ENCODE peak calls at places on chromosomes 1 and 21, in nine cellular contexts. W is left lung; R is choroid plexus epithelial cell; D is suprapubic skin; F is GM12864; E is effector memory CD4-positive, alpha-beta T cell; P is fibroblast of the aortic adventitia; H is right cardiac atrium; M is BE2C. I is an unnamed sample.

GRCh38 chr1:64955093-64956066 is 11.0 kb downstream of the JAK1 start:
- DNase-seq in W (peak), R (peak), D (no peak), F (no peak), E (no peak), P (no peak), H (no peak), M (no peak), I (no peak)

GRCh38 chr1:78490861-78491310 is at the start of gene PTGFR:
- DNase-seq in W (peak), R (peak), D (peak), F (no peak), E (no peak), P (peak), H (peak), M (peak), I (no peak)

GRCh38 chr1:44276006-44276405 is 62.7 kb downstream of the DMAP1 start:
- DNase-seq in W (no peak), R (peak), D (no peak), F (no peak), E (no peak), P (peak), H (no peak), M (no peak), I (no peak)

GRCh38 chr1:12021616-12022015 is 2.3 kb downstream of the MIIP start:
- DNase-seq in W (no peak), R (no peak), D (no peak), F (no peak), E (no peak), P (no peak), H (no peak), M (no peak), I (no peak)

GRCh38 chr21:45277101-45278045 is 10.3 kb downstream of the POFUT2 start:
- DNase-seq in W (peak), R (no peak), D (peak), F (no peak), E (no peak), P (no peak), H (peak), M (no peak), I (peak)

GRCh38 chr1:111618081-111618480 is 1.5 kb upstream of the RAP1A start:
- DNase-seq in W (no peak), R (no peak), D (no peak), F (no peak), E (no peak), P (no peak), H (no peak), M (no peak), I (no peak)

GRCh38 chr1:63987014-63987630 is 213.3 kb downstream of the ROR1 start:
- DNase-seq in W (no peak), R (peak), D (no peak), F (no peak), E (no peak), P (peak), H (no peak), M (no peak), I (no peak)

GRCh38 chr1:174883361-174883760 is 116.4 kb upstream of the CACYBP start:
- DNase-seq in W (no peak), R (peak), D (no peak), F (no peak), E (no peak), P (peak), H (no peak), M (no peak), I (no peak)

GRCh38 chr1:33275200-33275599 is 18.9 kb downstream of the ZNF362 start:
- DNase-seq in W (no peak), R (no peak), D (peak), F (no peak), E (no peak), P (no peak), H (no peak), M (no peak), I (no peak)

GRCh38 chr21:44572959-44573583 is 458 bp upstream of the KRTAP10-4 start:
- DNase-seq in W (no peak), R (no peak), D (no peak), F (no peak), E (no peak), P (no peak), H (no peak), M (no peak), I (no peak)

GRCh38 chr1:23694371-23694770 is 2.8 kb downstream of the RPL11 start:
- DNase-seq in W (no peak), R (no peak), D (no peak), F (no peak), E (no peak), P (no peak), H (no peak), M (no peak), I (no peak)

GRCh38 chr1:167258858-167259257 is 38.2 kb downstream of the POU2F1 start:
- DNase-seq in W (no peak), R (no peak), D (no peak), F (no peak), E (no peak), P (no peak), H (no peak), M (no peak), I (no peak)

GRCh38 chr1:28982198-28982597 is 67.8 kb downstream of the EPB41 start:
- DNase-seq in W (no peak), R (no peak), D (no peak), F (no peak), E (no peak), P (no peak), H (no peak), M (no peak), I (no peak)

GRCh38 chr1:214296860-214297699 is 16.1 kb downstream of the SMYD2 start:
- DNase-seq in W (no peak), R (peak), D (no peak), F (no peak), E (no peak), P (peak), H (no peak), M (no peak), I (no peak)

GRCh38 chr21:41374867-41375533 is 13.2 kb downstream of the MX2 start:
- DNase-seq in W (no peak), R (no peak), D (no peak), F (no peak), E (no peak), P (no peak), H (no peak), M (no peak), I (no peak)

GRCh38 chr1:64608015-64608650 is 136.7 kb upstream of the RAVER2 start:
- DNase-seq in W (no peak), R (peak), D (no peak), F (no peak), E (no peak), P (peak), H (no peak), M (no peak), I (no peak)

GRCh38 chr1:156499703-156500577 is 635 bp downstream of the MEF2D start:
- DNase-seq in W (peak), R (no peak), D (peak), F (no peak), E (peak), P (no peak), H (peak), M (peak), I (peak)

GRCh38 chr1:203176744-203177460 is 1.3 kb upstream of the MYBPH start:
- DNase-seq in W (no peak), R (no peak), D (peak), F (no peak), E (no peak), P (no peak), H (no peak), M (no peak), I (no peak)

GRCh38 chr1:155975375-155976061 is 2.8 kb downstream of the ARHGEF2 start:
- DNase-seq in W (no peak), R (no peak), D (no peak), F (no peak), E (no peak), P (no peak), H (peak), M (no peak), I (no peak)

GRCh38 chr1:17919525-17920439 is 164.6 kb downstream of the ACTL8 start:
- DNase-seq in W (no peak), R (peak), D (no peak), F (no peak), E (no peak), P (peak), H (no peak), M (peak), I (peak)

GRCh38 chr21:24118738-24119470 is 1488.4 kb downstream of the MRPL39 start:
- DNase-seq in W (no peak), R (peak), D (no peak), F (no peak), E (no peak), P (no peak), H (no peak), M (no peak), I (no peak)

GRCh38 chr1:59169703-59170102 is 127.2 kb upstream of the FGGY start:
- DNase-seq in W (no peak), R (no peak), D (no peak), F (no peak), E (no peak), P (peak), H (no peak), M (no peak), I (no peak)

GRCh38 chr1:30407030-30407861 is 316.1 kb downstream of the MATN1 start:
- DNase-seq in W (peak), R (no peak), D (peak), F (no peak), E (no peak), P (no peak), H (no peak), M (no peak), I (peak)

GRCh38 chr21:42784896-42785451 is 94.4 kb downstream of the WDR4 start:
- DNase-seq in W (no peak), R (no peak), D (no peak), F (no peak), E (no peak), P (no peak), H (no peak), M (no peak), I (no peak)

GRCh38 chr1:100526894-100527293 is 11.0 kb upstream of the GPR88 start:
- DNase-seq in W (no peak), R (no peak), D (no peak), F (no peak), E (no peak), P (no peak), H (no peak), M (no peak), I (no peak)

DNA sequence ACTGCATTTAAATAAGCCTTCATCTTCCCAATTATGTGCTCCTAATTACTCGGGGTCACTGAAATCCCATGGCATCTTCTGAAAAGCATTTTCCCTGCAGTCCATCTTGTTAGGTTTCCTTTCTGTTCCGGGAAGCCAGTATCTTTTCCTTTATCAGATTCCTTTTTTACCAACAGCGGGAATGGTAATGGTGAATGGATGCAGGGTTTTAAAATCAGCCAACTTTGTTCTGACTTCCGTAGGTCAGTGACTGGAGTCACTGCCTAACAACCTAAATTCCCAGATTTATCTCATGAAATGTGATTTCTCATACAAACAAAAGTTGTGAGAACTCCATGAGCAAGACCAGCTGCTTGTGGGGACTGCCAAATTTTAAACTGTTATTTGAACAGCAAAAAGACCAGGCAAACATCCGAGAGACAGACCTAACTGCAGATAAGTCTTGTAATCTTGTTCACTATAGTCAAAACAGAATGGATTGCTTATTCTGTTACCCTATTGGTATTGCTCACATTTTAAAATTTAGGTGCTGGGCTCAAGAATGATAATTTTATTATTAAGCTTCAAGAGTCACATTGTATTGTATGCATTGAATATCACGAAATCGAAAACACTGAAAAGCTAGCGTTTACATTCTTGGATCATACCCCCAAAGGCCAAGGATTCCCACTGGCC is 1.2 kb upstream of the RWDD3 start:
- DNase-seq in W (no peak), R (peak), D (no peak), F (no peak), E (no peak), P (peak), H (no peak), M (no peak), I (no peak)
- H3K4me3 ChIP-seq in W (peak), R (peak), D (peak), F (no peak), E (peak), P (peak), H (peak), M (no peak), I (peak)

DNA sequence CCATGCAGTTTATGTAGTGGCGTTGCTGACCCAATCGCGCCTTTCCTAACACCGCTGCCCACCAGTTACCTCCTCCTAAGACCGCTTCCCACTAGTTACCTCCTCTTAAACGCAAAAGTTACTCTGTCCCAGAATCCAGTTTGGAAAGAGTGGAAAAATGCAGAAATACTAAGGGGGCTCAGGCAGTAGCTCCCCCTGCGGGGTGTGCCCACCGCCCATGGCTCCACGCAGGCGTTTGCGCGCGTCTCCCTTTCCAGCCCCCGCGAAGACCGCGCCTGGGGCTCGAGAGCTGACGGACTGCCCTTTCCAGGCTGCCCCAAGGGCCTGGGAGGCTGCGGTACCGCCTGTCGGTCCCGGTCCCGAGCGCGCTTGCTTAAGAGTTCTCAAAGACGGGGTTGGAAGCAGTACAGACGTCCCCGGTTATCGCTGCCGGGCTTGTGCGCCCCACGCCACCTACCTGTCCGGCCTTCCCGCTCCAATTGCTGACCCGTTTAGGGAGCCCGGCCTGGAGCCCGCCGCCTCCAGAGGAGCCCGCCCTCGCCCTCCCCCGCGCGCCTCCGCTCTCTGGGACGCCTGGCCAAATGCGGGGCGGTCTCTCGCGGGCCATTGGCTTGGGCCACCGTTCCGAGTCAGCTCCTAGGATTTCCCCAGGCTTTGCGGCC is 414.1 kb upstream of the ESRRG start:
- DNase-seq in W (no peak), R (no peak), D (no peak), F (no peak), E (no peak), P (no peak), H (peak), M (no peak), I (no peak)
- H3K4me3 ChIP-seq in W (no peak), R (no peak), D (peak), F (no peak), E (no peak), P (no peak), H (no peak), M (no peak), I (no peak)

GRCh38 chr1:170661646-170662411 is 2.1 kb upstream of the PRRX1 start:
- DNase-seq in W (no peak), R (peak), D (peak), F (no peak), E (no peak), P (peak), H (peak), M (no peak), I (no peak)

GRCh38 chr1:170659404-170660035 is 4.4 kb upstream of the PRRX1 start:
- DNase-seq in W (no peak), R (no peak), D (no peak), F (no peak), E (no peak), P (no peak), H (no peak), M (no peak), I (no peak)

GRCh38 chr1:170662561-170662971 is 1.4 kb upstream of the PRRX1 start:
- DNase-seq in W (no peak), R (no peak), D (no peak), F (no peak), E (no peak), P (peak), H (no peak), M (no peak), I (no peak)

GRCh38 chr1:170660281-170660713 is 3.6 kb upstream of the PRRX1 start:
- DNase-seq in W (no peak), R (no peak), D (no peak), F (no peak), E (no peak), P (no peak), H (no peak), M (no peak), I (no peak)

GRCh38 chr1:170660874-170661645 is 2.9 kb upstream of the PRRX1 start:
- DNase-seq in W (no peak), R (no peak), D (no peak), F (no peak), E (no peak), P (no peak), H (peak), M (no peak), I (no peak)
- H3K4me3 ChIP-seq in W (no peak), R (peak), D (peak), F (no peak), E (no peak), P (peak), H (peak), M (no peak), I (peak)

GRCh38 chr21:35344582-35344981 is 295.5 kb upstream of the RUNX1 start:
- DNase-seq in W (no peak), R (no peak), D (no peak), F (no peak), E (no peak), P (no peak), H (no peak), M (no peak), I (no peak)
- H3K4me3 ChIP-seq in W (no peak), R (no peak), D (no peak), F (no peak), E (no peak), P (no peak), H (no peak), M (no peak), I (no peak)

DNA sequence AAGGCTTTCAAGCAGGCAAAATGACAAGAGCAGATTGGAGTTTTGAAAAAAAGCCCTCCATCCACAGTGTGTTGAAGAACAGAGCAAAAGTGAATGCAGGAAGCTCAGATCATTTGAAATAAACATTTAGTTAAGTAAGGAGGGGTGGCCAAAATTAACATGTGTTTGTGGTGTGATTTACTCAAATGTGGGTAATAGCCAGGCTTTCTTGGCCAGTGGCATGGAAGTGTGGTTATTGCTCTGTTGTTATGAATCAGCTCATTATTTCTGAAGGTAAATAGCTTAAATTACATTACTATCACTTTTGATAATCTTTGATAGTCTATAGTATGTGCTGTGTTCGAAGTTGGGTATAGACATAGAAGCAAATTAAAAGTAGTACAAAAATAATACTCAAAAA is 485.9 kb downstream of the LMO4 start:
- DNase-seq in W (no peak), R (no peak), D (no peak), F (no peak), E (no peak), P (peak), H (no peak), M (no peak), I (no peak)
- H3K4me3 ChIP-seq in W (no peak), R (no peak), D (no peak), F (no peak), E (no peak), P (no peak), H (no peak), M (no peak), I (no peak)

DNA sequence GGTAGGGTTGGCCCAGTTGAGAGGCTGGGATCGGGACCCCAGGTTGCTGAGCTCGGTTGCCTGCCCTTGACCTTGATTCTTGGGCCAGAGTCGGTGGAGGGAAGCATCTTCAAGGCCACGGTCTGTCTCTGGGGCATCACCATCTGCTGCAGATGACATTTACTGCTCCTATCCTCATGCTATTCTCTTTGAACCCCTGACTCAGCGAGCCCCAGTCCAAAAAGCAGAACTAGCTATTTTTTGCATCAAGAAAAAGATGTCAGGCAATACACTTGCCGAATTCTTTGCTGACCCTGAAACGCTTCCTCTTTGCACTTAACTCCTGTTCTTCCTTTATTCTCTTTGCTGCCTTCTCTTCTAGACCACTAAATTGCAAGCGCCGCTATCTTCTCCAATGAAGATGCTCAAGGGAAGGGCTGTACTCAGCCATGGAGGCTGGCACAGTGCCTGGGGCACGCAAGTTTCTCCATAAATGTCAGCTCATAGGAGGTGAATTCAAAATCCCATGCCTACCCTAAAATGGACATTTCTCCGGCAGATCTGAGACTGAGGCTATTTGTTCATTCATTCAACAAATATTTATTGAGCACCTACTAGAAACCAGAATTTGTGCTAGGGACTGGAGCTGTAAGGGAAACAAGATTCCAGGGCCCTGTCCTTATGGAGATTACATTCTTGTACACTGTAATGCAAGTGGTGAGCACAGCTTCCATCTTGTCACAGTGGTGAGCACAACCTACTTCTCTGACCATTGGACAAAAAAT is 20.5 kb upstream of the CAPZB start:
- DNase-seq in W (peak), R (no peak), D (no peak), F (no peak), E (no peak), P (no peak), H (peak), M (no peak), I (no peak)
- H3K4me3 ChIP-seq in W (no peak), R (no peak), D (no peak), F (no peak), E (no peak), P (peak), H (no peak), M (no peak), I (peak)

DNA sequence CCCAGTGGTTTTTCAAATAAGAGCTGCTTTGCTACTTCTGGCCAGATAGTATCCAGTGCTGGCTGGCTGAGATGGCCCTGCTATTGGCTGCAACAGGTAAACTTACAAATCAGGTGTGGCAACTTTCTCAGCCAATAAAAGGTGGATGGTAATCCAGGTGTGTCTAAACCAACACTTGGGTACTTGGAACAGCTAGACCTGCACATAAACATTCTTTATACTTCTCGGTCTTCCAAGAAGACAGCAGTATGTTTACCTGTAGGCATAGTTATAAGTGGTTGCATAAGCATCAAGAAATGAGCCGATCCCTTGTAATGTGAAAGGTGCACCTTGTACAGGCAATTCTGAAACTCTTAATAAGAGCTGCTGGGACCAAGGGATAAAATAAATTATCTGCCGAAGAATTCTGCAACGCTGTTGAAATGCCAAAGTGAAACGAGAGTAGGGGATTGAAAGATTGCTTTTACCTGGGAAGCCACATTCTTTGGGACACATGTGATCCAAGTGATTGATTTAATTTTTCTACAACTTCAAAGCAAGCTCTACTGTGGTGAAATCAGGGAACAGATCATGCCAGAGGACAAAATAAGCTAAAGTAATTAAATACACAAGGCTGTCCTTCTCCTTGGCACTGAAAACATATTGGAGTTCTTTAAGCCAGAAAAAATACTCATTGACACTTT is at the start of gene CLDN8:
- DNase-seq in W (no peak), R (no peak), D (no peak), F (no peak), E (no peak), P (no peak), H (no peak), M (no peak), I (no peak)
- H3K4me3 ChIP-seq in W (no peak), R (no peak), D (peak), F (no peak), E (no peak), P (no peak), H (no peak), M (no peak), I (no peak)

I was measured in coronary artery.